ENCODE peak calls at places on chromosomes 7 and 10, in four cellular contexts. S is SK-N-SH, J is HCT116, H is H1. U is an unnamed sample.

GRCh38 chr7:123500878-123501489 is 33.4 kb downstream of the IQUB start:
- DNase-seq in S (no peak), J (no peak), H (no peak), U (no peak)

GRCh38 chr10:121608669-121609190 is 10.5 kb upstream of the FGFR2 start:
- DNase-seq in S (peak), J (peak), H (no peak), U (peak)

GRCh38 chr7:107742678-107743566 is 1.0 kb upstream of the CBLL1 start:
- DNase-seq in S (peak), J (no peak), H (peak), U (peak)

GRCh38 chr10:90987383-90987782 is 66.5 kb upstream of the ANKRD1 start:
- DNase-seq in S (no peak), J (no peak), H (no peak), U (no peak)

GRCh38 chr10:53045315-53045714 is 272.7 kb upstream of the MBL2 start:
- DNase-seq in S (no peak), J (no peak), H (no peak), U (no peak)

GRCh38 chr10:22420787-22421517 is 75.7 kb downstream of the SPAG6 start:
- DNase-seq in S (no peak), J (no peak), H (no peak), U (no peak)

GRCh38 chr7:12570148-12570528 is 382 bp upstream of the SCIN start:
- DNase-seq in S (peak), J (no peak), H (no peak), U (peak)

GRCh38 chr7:142859829-142860228 is 5.0 kb downstream of the EPHB6 start:
- DNase-seq in S (no peak), J (no peak), H (no peak), U (no peak)

GRCh38 chr10:60099998-60100747 is 193.8 kb upstream of the CCDC6 start:
- DNase-seq in S (peak), J (peak), H (no peak), U (peak)

GRCh38 chr10:128078136-128078969 is 47.9 kb downstream of the MKI67 start:
- DNase-seq in S (peak), J (peak), H (peak), U (peak)

GRCh38 chr7:91266067-91266930 is 2.1 kb downstream of the FZD1 start:
- DNase-seq in S (peak), J (no peak), H (no peak), U (no peak)

GRCh38 chr7:50598455-50599343 is 33.5 kb upstream of the DDC start:
- DNase-seq in S (peak), J (no peak), H (no peak), U (no peak)

GRCh38 chr7:1033546-1034145 is 10.7 kb upstream of the GPR146 start:
- DNase-seq in S (no peak), J (no peak), H (no peak), U (no peak)

GRCh38 chr10:67663449-67664087 is 32.4 kb downstream of the CTNNA3 start:
- DNase-seq in S (no peak), J (no peak), H (no peak), U (no peak)

GRCh38 chr10:80172896-80173295 is 32.4 kb downstream of the ANXA11 start:
- DNase-seq in S (no peak), J (no peak), H (no peak), U (no peak)

GRCh38 chr10:31697271-31698168 is 231.1 kb downstream of the ARHGAP12 start:
- DNase-seq in S (peak), J (no peak), H (no peak), U (no peak)

GRCh38 chr7:4738711-4739527 is 36.5 kb upstream of the AP5Z1 start:
- DNase-seq in S (peak), J (peak), H (no peak), U (no peak)

GRCh38 chr7:150787321-150788281 is 12.6 kb downstream of the TMEM176B start:
- DNase-seq in S (peak), J (no peak), H (no peak), U (no peak)

GRCh38 chr10:112792487-112793196 is 157.4 kb upstream of the TCF7L2 start:
- DNase-seq in S (no peak), J (no peak), H (no peak), U (no peak)

DNA sequence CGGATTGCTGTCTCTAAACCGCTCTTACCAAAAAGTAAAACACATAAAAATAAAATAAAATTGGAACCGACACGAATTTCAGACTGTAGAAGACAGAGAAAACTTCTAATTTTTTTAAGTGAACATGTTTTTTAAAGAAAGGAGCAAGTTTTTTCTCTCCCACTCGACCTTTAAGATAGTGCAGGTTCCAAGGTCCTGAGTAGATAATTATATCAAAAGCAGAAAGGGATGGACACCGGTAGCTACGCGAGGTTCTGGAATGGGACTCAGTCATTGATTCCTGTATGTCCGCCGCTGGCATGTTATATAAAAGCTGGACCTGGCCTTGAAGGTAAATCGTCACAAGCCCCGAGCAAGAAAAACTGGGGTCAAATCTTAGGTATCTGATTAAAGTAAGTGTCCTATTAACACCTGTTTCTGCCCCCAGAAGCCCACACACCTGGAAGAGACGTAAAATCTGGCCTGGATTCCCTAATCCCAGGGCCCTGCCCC is 462 bp upstream of the CISD1 start:
- DNase-seq in S (no peak), J (no peak), H (no peak), U (no peak)
- TF ChIP-seq JUND in S (peak), J (no peak), H (no peak), U (no peak)

GRCh38 chr7:155677688-155678087 is 33.2 kb downstream of the RBM33 start:
- DNase-seq in S (no peak), J (no peak), H (no peak), U (no peak)
- TF ChIP-seq JUND in S (no peak), J (no peak), H (no peak), U (no peak)

GRCh38 chr7:3021825-3022224 is 21.8 kb downstream of the CARD11 start:
- DNase-seq in S (no peak), J (no peak), H (no peak), U (no peak)
- TF ChIP-seq JUND in S (no peak), J (no peak), H (no peak), U (no peak)

GRCh38 chr10:102602272-102603045 is 41.8 kb upstream of the TRIM8 start:
- DNase-seq in S (no peak), J (no peak), H (no peak), U (no peak)
- TF ChIP-seq JUND in S (no peak), J (no peak), H (no peak), U (no peak)

GRCh38 chr7:84546403-84546802 is 351.8 kb upstream of the SEMA3A start:
- DNase-seq in S (no peak), J (no peak), H (no peak), U (peak)
- TF ChIP-seq JUND in S (no peak), J (no peak), H (no peak), U (no peak)

U was measured in T47D.